ENCODE peak calls at places on chromosomes 16 and 17, in seven cellular contexts. F is psoas muscle, K is OCI-M1, G is H54, Q is pulmonary artery endothelial cell, Y is adrenal gland, A is T-helper 9 cell. S is an unnamed sample.

GRCh38 chr16:54236761-54237160 is 49.8 kb downstream of the IRX3 start:
- DNase-seq in F (no peak), K (no peak), G (no peak), Q (no peak), Y (no peak), A (no peak), S (no peak)

GRCh38 chr17:50661795-50662391 is 27.2 kb downstream of the ABCC3 start:
- DNase-seq in F (peak), K (peak), G (peak), Q (peak), Y (peak), A (no peak), S (no peak)

GRCh38 chr17:65988451-65988850 is 203.5 kb downstream of the CEP112 start:
- DNase-seq in F (no peak), K (no peak), G (no peak), Q (no peak), Y (no peak), A (no peak), S (no peak)

GRCh38 chr16:83458612-83459011 is 349.2 kb upstream of the HSBP1 start:
- DNase-seq in F (no peak), K (no peak), G (peak), Q (no peak), Y (no peak), A (no peak), S (no peak)

GRCh38 chr16:67163164-67163902 is 1.2 kb upstream of the HSF4 start:
- DNase-seq in F (peak), K (no peak), G (no peak), Q (no peak), Y (peak), A (no peak), S (peak)

GRCh38 chr17:59435238-59435637 is 103.8 kb downstream of the YPEL2 start:
- DNase-seq in F (no peak), K (no peak), G (no peak), Q (peak), Y (no peak), A (no peak), S (no peak)

GRCh38 chr17:47731396-47731795 is 1.6 kb upstream of the TBX21 start:
- DNase-seq in F (no peak), K (no peak), G (no peak), Q (no peak), Y (no peak), A (no peak), S (no peak)

GRCh38 chr16:82432261-82432660 is 194.5 kb upstream of the CDH13 start:
- DNase-seq in F (no peak), K (no peak), G (peak), Q (no peak), Y (no peak), A (no peak), S (no peak)

GRCh38 chr17:67558740-67559380 is 158.9 kb upstream of the NOL11 start:
- DNase-seq in F (peak), K (no peak), G (no peak), Q (no peak), Y (peak), A (no peak), S (no peak)

S was measured in activated T-helper 2 cell treated with anti-CD3 and anti-CD28 coated beads, Interferon-gamma antibody, Interleukin-2, Interleukin-4, amounts not matched to agents 10 μg/mL and 5 μg/mL and 100 μg/mL, durations not matched to agents 14 hours and 24 hours and 36 hours.